ENCODE peak calls at places on chromosome 5, in six cellular contexts. H, F, X, S, A and E are unnamed samples.
A peak's percentile ranks its signal among the peaks of the same experiment; 100 is the strongest.

GRCh38 chr5:80919678-80920196 is 40.4 kb upstream of the RASGRF2 start:
- DNase-seq in H (no peak), F (no peak), X (no peak), S (no peak), A (no peak), E (no peak)

GRCh38 chr5:84382363-84383295 is 2.1 kb downstream of the EDIL3 start:
- DNase-seq in H (peak; percentile 30), F (peak; percentile 62), X (peak; percentile 26), S (no peak), A (peak; percentile 72), E (peak; percentile 16)

GRCh38 chr5:10354048-10354872 is 765 bp downstream of the MARCHF6 start:
- DNase-seq in H (peak; percentile 65), F (peak; percentile 72), X (peak; percentile 50), S (peak; percentile 49), A (peak; percentile 73), E (no peak)

GRCh38 chr5:137622850-137623249 is 113.0 kb downstream of the KLHL3 start:
- DNase-seq in H (no peak), F (peak; percentile 76), X (peak; percentile 93), S (peak; percentile 86), A (peak; percentile 83), E (peak; percentile 80)

GRCh38 chr5:16889203-16889971 is 46.7 kb downstream of the MYO10 start:
- DNase-seq in H (no peak), F (no peak), X (peak; percentile 32), S (no peak), A (no peak), E (no peak)

GRCh38 chr5:146458894-146459293 is 11.8 kb downstream of the TCERG1 start:
- DNase-seq in H (no peak), F (no peak), X (no peak), S (no peak), A (no peak), E (no peak)

GRCh38 chr5:67032921-67033664 is 163.5 kb downstream of the CD180 start:
- DNase-seq in H (no peak), F (no peak), X (no peak), S (no peak), A (no peak), E (no peak)

GRCh38 chr5:181246276-181247050 is 2.8 kb upstream of the RACK1 start:
- DNase-seq in H (peak; percentile 92), F (peak; percentile 96), X (peak; percentile 84), S (peak; percentile 91), A (peak; percentile 96), E (peak; percentile 96)

GRCh38 chr5:102380174-102380573 is 84.1 kb upstream of the SLCO4C1 start:
- DNase-seq in H (no peak), F (no peak), X (no peak), S (no peak), A (no peak), E (no peak)

GRCh38 chr5:181261320-181262085 is 560 bp upstream of the TRIM52 start:
- DNase-seq in H (peak; percentile 79), F (peak; percentile 86), X (peak; percentile 62), S (peak; percentile 72), A (peak; percentile 88), E (peak; percentile 74)

GRCh38 chr5:135228236-135228635 is 170.8 kb downstream of the MACROH2A1 start:
- DNase-seq in H (peak; percentile 1), F (peak; percentile 18), X (no peak), S (no peak), A (no peak), E (no peak)

GRCh38 chr5:124996764-124997077 is 250.3 kb upstream of the ZNF608 start:
- DNase-seq in H (no peak), F (no peak), X (no peak), S (no peak), A (no peak), E (no peak)

GRCh38 chr5:122183098-122183794 is 53.9 kb downstream of the ZNF474 start:
- DNase-seq in H (peak; percentile 82), F (peak; percentile 82), X (peak; percentile 92), S (peak; percentile 40), A (peak; percentile 83), E (peak; percentile 73)

GRCh38 chr5:142544946-142545652 is 140.8 kb downstream of the FGF1 start:
- DNase-seq in H (no peak), F (no peak), X (no peak), S (no peak), A (no peak), E (no peak)

GRCh38 chr5:140881889-140882590 is at the start of gene PCDHA13:
- DNase-seq in H (no peak), F (no peak), X (no peak), S (no peak), A (peak; percentile 59), E (no peak)

GRCh38 chr5:135491552-135492318 is 39.6 kb upstream of the TIFAB start:
- DNase-seq in H (no peak), F (no peak), X (no peak), S (peak; percentile 30), A (peak; percentile 76), E (no peak)

GRCh38 chr5:124963236-124963929 is 216.9 kb upstream of the ZNF608 start:
- DNase-seq in H (peak; percentile 36), F (no peak), X (no peak), S (no peak), A (no peak), E (no peak)

GRCh38 chr5:60446917-60447316 is 253.0 kb downstream of the DEPDC1B start:
- DNase-seq in H (no peak), F (no peak), X (no peak), S (no peak), A (no peak), E (no peak)

GRCh38 chr5:180136661-180137381 is 65.3 kb upstream of the RNF130 start:
- DNase-seq in H (peak; percentile 24), F (peak; percentile 50), X (no peak), S (peak; percentile 5), A (no peak), E (peak; percentile 38)

GRCh38 chr5:144028058-144028457 is 142.4 kb downstream of the YIPF5 start:
- DNase-seq in H (no peak), F (no peak), X (no peak), S (no peak), A (no peak), E (no peak)

GRCh38 chr5:1009359-1010180 is 968 bp downstream of the NKD2 start:
- DNase-seq in H (peak; percentile 24), F (peak; percentile 61), X (no peak), S (no peak), A (peak; percentile 48), E (peak; percentile 12)

GRCh38 chr5:53479656-53480473 is 564 bp upstream of the FST start:
- DNase-seq in H (peak; percentile 58), F (peak; percentile 80), X (peak; percentile 42), S (peak; percentile 52), A (peak; percentile 77), E (peak; percentile 66)

GRCh38 chr5:160926428-160926827 is 74.4 kb upstream of the ATP10B start:
- DNase-seq in H (no peak), F (no peak), X (peak; percentile 84), S (peak; percentile 77), A (no peak), E (no peak)

GRCh38 chr5:68243251-68243650 is 27.7 kb downstream of the PIK3R1 start:
- DNase-seq in H (no peak), F (no peak), X (no peak), S (no peak), A (no peak), E (no peak)
- H3K4me1 ChIP-seq in H (peaks cover 10% of the 10 kb centered on the region), F (no peaks in the 10 kb centered on the region), X (no peaks in the 10 kb centered on the region), S (peaks cover 82% of the 10 kb centered on the region), A (peaks cover 51% of the 10 kb centered on the region), E (peaks cover 51% of the 10 kb centered on the region)

GRCh38 chr5:128913551-128913950 is 51.7 kb upstream of the SLC27A6 start:
- DNase-seq in H (no peak), F (no peak), X (no peak), S (no peak), A (no peak), E (no peak)
- TF ChIP-seq CTCF in H (no peak), F (no peak), X (no peak), S (no peak), A (no peak), E (no peak)

DNA sequence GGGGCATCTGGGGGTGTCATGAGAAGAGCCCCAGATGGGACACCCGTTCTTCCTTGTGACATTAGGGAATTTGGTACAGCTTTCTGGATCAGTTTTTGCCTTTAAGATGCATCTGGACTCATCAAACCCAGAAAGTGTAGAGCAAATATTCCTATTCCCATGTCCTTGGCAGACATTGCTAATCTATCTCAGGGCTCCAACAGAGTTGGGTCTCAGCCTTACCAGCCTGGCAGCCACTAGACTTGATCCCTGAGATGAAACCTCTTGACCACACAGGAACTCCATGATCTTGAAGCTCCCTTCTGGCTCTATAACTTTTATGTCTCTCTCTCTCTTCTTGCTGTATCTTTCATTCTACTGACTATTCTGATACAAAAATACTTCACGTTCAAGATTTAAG is 35.7 kb downstream of the ERGIC1 start:
- DNase-seq in H (no peak), F (no peak), X (no peak), S (no peak), A (no peak), E (peak; percentile 32)
- H3K4me1 ChIP-seq in H (peaks cover 52% of the 10 kb centered on the region), F (no peaks in the 10 kb centered on the region), X (peaks cover 38% of the 10 kb centered on the region), S (peaks cover 92% of the 10 kb centered on the region), A (peaks cover 78% of the 10 kb centered on the region), E (peaks cover 89% of the 10 kb centered on the region)

DNA sequence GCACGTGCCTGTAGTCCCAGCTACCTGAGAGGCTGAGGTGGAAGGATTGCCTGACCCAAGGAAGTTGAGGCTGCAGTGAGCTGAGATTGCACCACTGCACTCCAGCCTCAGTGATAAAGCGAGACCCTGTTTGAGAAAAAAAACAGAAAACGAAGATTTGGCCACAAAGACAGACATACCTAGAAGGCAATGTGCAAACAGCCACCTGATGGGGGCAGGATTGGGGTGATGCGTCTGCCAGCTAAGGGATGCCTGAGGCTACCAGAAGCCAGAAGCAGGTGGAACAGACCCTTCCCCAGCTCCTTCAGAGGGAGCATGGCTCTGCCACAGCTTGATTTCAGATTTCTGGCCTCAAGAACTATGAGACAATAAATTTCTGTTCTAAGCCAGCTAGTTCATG is 2.9 kb downstream of the HIGD2A start:
- DNase-seq in H (no peak), F (no peak), X (no peak), S (no peak), A (no peak), E (peak; percentile 20)
- TF ChIP-seq CTCF in H (no peak), F (no peak), X (no peak), S (no peak), A (no peak), E (no peak)

DNA sequence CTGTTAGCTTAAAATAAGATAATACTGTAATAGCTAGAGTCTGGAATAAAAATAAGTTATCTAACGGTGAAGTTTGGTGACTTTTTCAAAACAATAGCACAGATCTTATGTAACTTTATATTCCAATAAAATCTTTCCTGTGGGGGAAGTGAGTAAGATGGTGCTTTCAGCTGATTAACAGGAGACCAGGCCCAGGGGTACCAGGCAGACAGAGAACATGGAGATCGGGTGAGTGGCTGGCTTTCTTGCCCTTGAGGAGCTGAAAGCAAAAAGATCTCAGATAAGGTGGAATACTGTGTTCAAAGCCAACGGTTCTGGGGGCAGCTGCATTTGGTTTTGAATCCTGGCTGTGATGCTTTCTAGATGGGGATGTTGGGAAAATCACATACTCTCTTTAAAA is 61.3 kb downstream of the MAT2B start:
- DNase-seq in H (no peak), F (no peak), X (no peak), S (no peak), A (no peak), E (no peak)
- H3K4me1 ChIP-seq in H (peaks cover 4% of the 10 kb centered on the region), F (no peaks in the 10 kb centered on the region), X (no peaks in the 10 kb centered on the region), S (peaks cover 21% of the 10 kb centered on the region), A (peaks cover 14% of the 10 kb centered on the region), E (peaks cover 9% of the 10 kb centered on the region)